ENCODE peak calls at places on chromosomes 11 and 22, in nine cellular contexts. One of them, this sample, is unnamed.

GRCh38 chr11:45771194-45771941 is 33.6 kb upstream of the SLC35C1 start:
- DNase-seq in A549: peak
- DNase-seq in activated T-helper 9 cell treated with anti-CD3 and anti-CD28 coated beads, Interleukin-2, amount 50 U/mL, for 16 hours: peak
- DNase-seq in skeletal muscle cell: no peak
- DNase-seq in effector memory CD4-positive, alpha-beta T cell: peak
- DNase-seq in NCI-H2081: peak
- DNase-seq in stimulated activated CD4-positive, alpha-beta T cell treated with anti-CD3 and anti-CD28 coated beads, Interleukin-2, amount 100 ng/mL, for 4 hours: peak
- DNase-seq in RCC 7860: no peak
- DNase-seq in SK-N-SH: peak
- DNase-seq in this sample: peak

GRCh38 chr11:44079376-44079775 is 13.3 kb downstream of the ACCS start:
- DNase-seq in A549: no peak
- DNase-seq in activated T-helper 9 cell treated with anti-CD3 and anti-CD28 coated beads, Interleukin-2, amount 50 U/mL, for 16 hours: no peak
- DNase-seq in skeletal muscle cell: no peak
- DNase-seq in effector memory CD4-positive, alpha-beta T cell: no peak
- DNase-seq in NCI-H2081: no peak
- DNase-seq in stimulated activated CD4-positive, alpha-beta T cell treated with anti-CD3 and anti-CD28 coated beads, Interleukin-2, amount 100 ng/mL, for 4 hours: no peak
- DNase-seq in RCC 7860: no peak
- DNase-seq in SK-N-SH: no peak
- DNase-seq in this sample: no peak

GRCh38 chr22:36885474-36885873 is 24.7 kb downstream of the NCF4 start:
- DNase-seq in A549: no peak
- DNase-seq in activated T-helper 9 cell treated with anti-CD3 and anti-CD28 coated beads, Interleukin-2, amount 50 U/mL, for 16 hours: no peak
- DNase-seq in skeletal muscle cell: no peak
- DNase-seq in effector memory CD4-positive, alpha-beta T cell: no peak
- DNase-seq in NCI-H2081: no peak
- DNase-seq in stimulated activated CD4-positive, alpha-beta T cell treated with anti-CD3 and anti-CD28 coated beads, Interleukin-2, amount 100 ng/mL, for 4 hours: no peak
- DNase-seq in RCC 7860: no peak
- DNase-seq in SK-N-SH: no peak
- DNase-seq in this sample: no peak

GRCh38 chr11:11611381-11611780 is 10.4 kb downstream of the GALNT18 start:
- DNase-seq in A549: no peak
- DNase-seq in activated T-helper 9 cell treated with anti-CD3 and anti-CD28 coated beads, Interleukin-2, amount 50 U/mL, for 16 hours: no peak
- DNase-seq in skeletal muscle cell: no peak
- DNase-seq in effector memory CD4-positive, alpha-beta T cell: no peak
- DNase-seq in NCI-H2081: no peak
- DNase-seq in stimulated activated CD4-positive, alpha-beta T cell treated with anti-CD3 and anti-CD28 coated beads, Interleukin-2, amount 100 ng/mL, for 4 hours: no peak
- DNase-seq in RCC 7860: no peak
- DNase-seq in SK-N-SH: no peak
- DNase-seq in this sample: no peak

GRCh38 chr22:33519140-33519973 is 400.9 kb downstream of the LARGE1 start:
- DNase-seq in A549: peak
- DNase-seq in activated T-helper 9 cell treated with anti-CD3 and anti-CD28 coated beads, Interleukin-2, amount 50 U/mL, for 16 hours: no peak
- DNase-seq in skeletal muscle cell: peak
- DNase-seq in effector memory CD4-positive, alpha-beta T cell: no peak
- DNase-seq in NCI-H2081: no peak
- DNase-seq in stimulated activated CD4-positive, alpha-beta T cell treated with anti-CD3 and anti-CD28 coated beads, Interleukin-2, amount 100 ng/mL, for 4 hours: no peak
- DNase-seq in RCC 7860: peak
- DNase-seq in SK-N-SH: peak
- DNase-seq in this sample: peak

GRCh38 chr11:126348806-126349582 is 6.5 kb upstream of the ST3GAL4 start:
- DNase-seq in A549: no peak
- DNase-seq in activated T-helper 9 cell treated with anti-CD3 and anti-CD28 coated beads, Interleukin-2, amount 50 U/mL, for 16 hours: no peak
- DNase-seq in skeletal muscle cell: no peak
- DNase-seq in effector memory CD4-positive, alpha-beta T cell: no peak
- DNase-seq in NCI-H2081: no peak
- DNase-seq in stimulated activated CD4-positive, alpha-beta T cell treated with anti-CD3 and anti-CD28 coated beads, Interleukin-2, amount 100 ng/mL, for 4 hours: no peak
- DNase-seq in RCC 7860: no peak
- DNase-seq in SK-N-SH: no peak
- DNase-seq in this sample: no peak

GRCh38 chr11:30561691-30562412 is 24.3 kb downstream of the MPPED2 start:
- DNase-seq in A549: no peak
- DNase-seq in activated T-helper 9 cell treated with anti-CD3 and anti-CD28 coated beads, Interleukin-2, amount 50 U/mL, for 16 hours: no peak
- DNase-seq in skeletal muscle cell: no peak
- DNase-seq in effector memory CD4-positive, alpha-beta T cell: no peak
- DNase-seq in NCI-H2081: no peak
- DNase-seq in stimulated activated CD4-positive, alpha-beta T cell treated with anti-CD3 and anti-CD28 coated beads, Interleukin-2, amount 100 ng/mL, for 4 hours: no peak
- DNase-seq in RCC 7860: no peak
- DNase-seq in SK-N-SH: no peak
- DNase-seq in this sample: no peak

GRCh38 chr11:61505640-61506155 is 2.9 kb upstream of the LRRC10B start:
- DNase-seq in A549: no peak
- DNase-seq in activated T-helper 9 cell treated with anti-CD3 and anti-CD28 coated beads, Interleukin-2, amount 50 U/mL, for 16 hours: no peak
- DNase-seq in skeletal muscle cell: no peak
- DNase-seq in effector memory CD4-positive, alpha-beta T cell: no peak
- DNase-seq in NCI-H2081: peak
- DNase-seq in stimulated activated CD4-positive, alpha-beta T cell treated with anti-CD3 and anti-CD28 coated beads, Interleukin-2, amount 100 ng/mL, for 4 hours: no peak
- DNase-seq in RCC 7860: peak
- DNase-seq in SK-N-SH: no peak
- DNase-seq in this sample: no peak

GRCh38 chr11:22677153-22677890 is 10.9 kb downstream of the GAS2 start:
- DNase-seq in A549: no peak
- DNase-seq in activated T-helper 9 cell treated with anti-CD3 and anti-CD28 coated beads, Interleukin-2, amount 50 U/mL, for 16 hours: no peak
- DNase-seq in skeletal muscle cell: no peak
- DNase-seq in effector memory CD4-positive, alpha-beta T cell: no peak
- DNase-seq in NCI-H2081: no peak
- DNase-seq in stimulated activated CD4-positive, alpha-beta T cell treated with anti-CD3 and anti-CD28 coated beads, Interleukin-2, amount 100 ng/mL, for 4 hours: no peak
- DNase-seq in RCC 7860: no peak
- DNase-seq in SK-N-SH: no peak
- DNase-seq in this sample: no peak

GRCh38 chr22:39446239-39446721 is 10.5 kb upstream of the MGAT3 start:
- DNase-seq in A549: no peak
- DNase-seq in activated T-helper 9 cell treated with anti-CD3 and anti-CD28 coated beads, Interleukin-2, amount 50 U/mL, for 16 hours: no peak
- DNase-seq in skeletal muscle cell: no peak
- DNase-seq in effector memory CD4-positive, alpha-beta T cell: no peak
- DNase-seq in NCI-H2081: no peak
- DNase-seq in stimulated activated CD4-positive, alpha-beta T cell treated with anti-CD3 and anti-CD28 coated beads, Interleukin-2, amount 100 ng/mL, for 4 hours: no peak
- DNase-seq in RCC 7860: no peak
- DNase-seq in SK-N-SH: no peak
- DNase-seq in this sample: no peak

GRCh38 chr11:87038235-87038960 is 664 bp downstream of the TMEM135 start:
- DNase-seq in A549: no peak
- DNase-seq in activated T-helper 9 cell treated with anti-CD3 and anti-CD28 coated beads, Interleukin-2, amount 50 U/mL, for 16 hours: no peak
- DNase-seq in skeletal muscle cell: no peak
- DNase-seq in effector memory CD4-positive, alpha-beta T cell: no peak
- DNase-seq in NCI-H2081: no peak
- DNase-seq in stimulated activated CD4-positive, alpha-beta T cell treated with anti-CD3 and anti-CD28 coated beads, Interleukin-2, amount 100 ng/mL, for 4 hours: no peak
- DNase-seq in RCC 7860: no peak
- DNase-seq in SK-N-SH: peak
- DNase-seq in this sample: no peak

GRCh38 chr11:129949976-129950318 is 52.7 kb downstream of the PRDM10 start:
- DNase-seq in A549: no peak
- DNase-seq in activated T-helper 9 cell treated with anti-CD3 and anti-CD28 coated beads, Interleukin-2, amount 50 U/mL, for 16 hours: no peak
- DNase-seq in skeletal muscle cell: no peak
- DNase-seq in effector memory CD4-positive, alpha-beta T cell: no peak
- DNase-seq in NCI-H2081: no peak
- DNase-seq in stimulated activated CD4-positive, alpha-beta T cell treated with anti-CD3 and anti-CD28 coated beads, Interleukin-2, amount 100 ng/mL, for 4 hours: no peak
- DNase-seq in RCC 7860: no peak
- DNase-seq in SK-N-SH: no peak
- DNase-seq in this sample: no peak

GRCh38 chr22:35589071-35589735 is 27.9 kb downstream of the MB start:
- DNase-seq in A549: peak
- DNase-seq in activated T-helper 9 cell treated with anti-CD3 and anti-CD28 coated beads, Interleukin-2, amount 50 U/mL, for 16 hours: no peak
- DNase-seq in skeletal muscle cell: peak
- DNase-seq in effector memory CD4-positive, alpha-beta T cell: no peak
- DNase-seq in NCI-H2081: no peak
- DNase-seq in stimulated activated CD4-positive, alpha-beta T cell treated with anti-CD3 and anti-CD28 coated beads, Interleukin-2, amount 100 ng/mL, for 4 hours: no peak
- DNase-seq in RCC 7860: peak
- DNase-seq in SK-N-SH: no peak
- DNase-seq in this sample: peak

GRCh38 chr11:12274056-12274455 is 103.3 kb upstream of the PARVA start:
- DNase-seq in A549: no peak
- DNase-seq in activated T-helper 9 cell treated with anti-CD3 and anti-CD28 coated beads, Interleukin-2, amount 50 U/mL, for 16 hours: no peak
- DNase-seq in skeletal muscle cell: no peak
- DNase-seq in effector memory CD4-positive, alpha-beta T cell: no peak
- DNase-seq in NCI-H2081: no peak
- DNase-seq in stimulated activated CD4-positive, alpha-beta T cell treated with anti-CD3 and anti-CD28 coated beads, Interleukin-2, amount 100 ng/mL, for 4 hours: no peak
- DNase-seq in RCC 7860: no peak
- DNase-seq in SK-N-SH: no peak
- DNase-seq in this sample: no peak

GRCh38 chr11:44943696-44944095 is 7.0 kb downstream of the TP53I11 start:
- DNase-seq in A549: no peak
- DNase-seq in activated T-helper 9 cell treated with anti-CD3 and anti-CD28 coated beads, Interleukin-2, amount 50 U/mL, for 16 hours: no peak
- DNase-seq in skeletal muscle cell: no peak
- DNase-seq in effector memory CD4-positive, alpha-beta T cell: no peak
- DNase-seq in NCI-H2081: peak
- DNase-seq in stimulated activated CD4-positive, alpha-beta T cell treated with anti-CD3 and anti-CD28 coated beads, Interleukin-2, amount 100 ng/mL, for 4 hours: no peak
- DNase-seq in RCC 7860: no peak
- DNase-seq in SK-N-SH: no peak
- DNase-seq in this sample: no peak

GRCh38 chr11:45411221-45411946 is 125.2 kb upstream of the SYT13 start:
- DNase-seq in A549: no peak
- DNase-seq in activated T-helper 9 cell treated with anti-CD3 and anti-CD28 coated beads, Interleukin-2, amount 50 U/mL, for 16 hours: no peak
- DNase-seq in skeletal muscle cell: no peak
- DNase-seq in effector memory CD4-positive, alpha-beta T cell: no peak
- DNase-seq in NCI-H2081: no peak
- DNase-seq in stimulated activated CD4-positive, alpha-beta T cell treated with anti-CD3 and anti-CD28 coated beads, Interleukin-2, amount 100 ng/mL, for 4 hours: no peak
- DNase-seq in RCC 7860: no peak
- DNase-seq in SK-N-SH: peak
- DNase-seq in this sample: no peak

GRCh38 chr11:60724420-60724819 is at the start of gene MS4A18:
- DNase-seq in A549: no peak
- DNase-seq in activated T-helper 9 cell treated with anti-CD3 and anti-CD28 coated beads, Interleukin-2, amount 50 U/mL, for 16 hours: no peak
- DNase-seq in skeletal muscle cell: no peak
- DNase-seq in effector memory CD4-positive, alpha-beta T cell: no peak
- DNase-seq in NCI-H2081: no peak
- DNase-seq in stimulated activated CD4-positive, alpha-beta T cell treated with anti-CD3 and anti-CD28 coated beads, Interleukin-2, amount 100 ng/mL, for 4 hours: no peak
- DNase-seq in RCC 7860: no peak
- DNase-seq in SK-N-SH: no peak
- DNase-seq in this sample: no peak

GRCh38 chr11:78065239-78065638 is 1.6 kb downstream of the THRSP start:
- DNase-seq in A549: no peak
- DNase-seq in activated T-helper 9 cell treated with anti-CD3 and anti-CD28 coated beads, Interleukin-2, amount 50 U/mL, for 16 hours: no peak
- DNase-seq in skeletal muscle cell: no peak
- DNase-seq in effector memory CD4-positive, alpha-beta T cell: no peak
- DNase-seq in NCI-H2081: no peak
- DNase-seq in stimulated activated CD4-positive, alpha-beta T cell treated with anti-CD3 and anti-CD28 coated beads, Interleukin-2, amount 100 ng/mL, for 4 hours: no peak
- DNase-seq in RCC 7860: no peak
- DNase-seq in SK-N-SH: no peak
- DNase-seq in this sample: no peak

GRCh38 chr22:35465109-35465701 is 65.3 kb downstream of the MCM5 start:
- DNase-seq in A549: no peak
- DNase-seq in activated T-helper 9 cell treated with anti-CD3 and anti-CD28 coated beads, Interleukin-2, amount 50 U/mL, for 16 hours: no peak
- DNase-seq in skeletal muscle cell: no peak
- DNase-seq in effector memory CD4-positive, alpha-beta T cell: no peak
- DNase-seq in NCI-H2081: no peak
- DNase-seq in stimulated activated CD4-positive, alpha-beta T cell treated with anti-CD3 and anti-CD28 coated beads, Interleukin-2, amount 100 ng/mL, for 4 hours: no peak
- DNase-seq in RCC 7860: no peak
- DNase-seq in SK-N-SH: no peak
- DNase-seq in this sample: no peak

GRCh38 chr11:115545811-115546210 is 41.6 kb upstream of the CADM1 start:
- DNase-seq in A549: no peak
- DNase-seq in activated T-helper 9 cell treated with anti-CD3 and anti-CD28 coated beads, Interleukin-2, amount 50 U/mL, for 16 hours: no peak
- DNase-seq in skeletal muscle cell: no peak
- DNase-seq in effector memory CD4-positive, alpha-beta T cell: no peak
- DNase-seq in NCI-H2081: no peak
- DNase-seq in stimulated activated CD4-positive, alpha-beta T cell treated with anti-CD3 and anti-CD28 coated beads, Interleukin-2, amount 100 ng/mL, for 4 hours: no peak
- DNase-seq in RCC 7860: no peak
- DNase-seq in SK-N-SH: no peak
- DNase-seq in this sample: no peak

GRCh38 chr11:72446929-72447753 is 12.8 kb upstream of the CLPB start:
- DNase-seq in A549: peak
- DNase-seq in activated T-helper 9 cell treated with anti-CD3 and anti-CD28 coated beads, Interleukin-2, amount 50 U/mL, for 16 hours: no peak
- DNase-seq in skeletal muscle cell: no peak
- DNase-seq in effector memory CD4-positive, alpha-beta T cell: no peak
- DNase-seq in NCI-H2081: peak
- DNase-seq in stimulated activated CD4-positive, alpha-beta T cell treated with anti-CD3 and anti-CD28 coated beads, Interleukin-2, amount 100 ng/mL, for 4 hours: no peak
- DNase-seq in RCC 7860: peak
- DNase-seq in SK-N-SH: peak
- DNase-seq in this sample: no peak

GRCh38 chr11:93477684-93478234 is 65.4 kb downstream of the SMCO4 start:
- DNase-seq in A549: no peak
- DNase-seq in activated T-helper 9 cell treated with anti-CD3 and anti-CD28 coated beads, Interleukin-2, amount 50 U/mL, for 16 hours: no peak
- DNase-seq in skeletal muscle cell: no peak
- DNase-seq in effector memory CD4-positive, alpha-beta T cell: no peak
- DNase-seq in NCI-H2081: no peak
- DNase-seq in stimulated activated CD4-positive, alpha-beta T cell treated with anti-CD3 and anti-CD28 coated beads, Interleukin-2, amount 100 ng/mL, for 4 hours: no peak
- DNase-seq in RCC 7860: no peak
- DNase-seq in SK-N-SH: no peak
- DNase-seq in this sample: no peak

GRCh38 chr11:112706863-112707262 is 254.4 kb upstream of the NCAM1 start:
- DNase-seq in A549: no peak
- DNase-seq in activated T-helper 9 cell treated with anti-CD3 and anti-CD28 coated beads, Interleukin-2, amount 50 U/mL, for 16 hours: no peak
- DNase-seq in skeletal muscle cell: no peak
- DNase-seq in effector memory CD4-positive, alpha-beta T cell: no peak
- DNase-seq in NCI-H2081: no peak
- DNase-seq in stimulated activated CD4-positive, alpha-beta T cell treated with anti-CD3 and anti-CD28 coated beads, Interleukin-2, amount 100 ng/mL, for 4 hours: no peak
- DNase-seq in RCC 7860: no peak
- DNase-seq in SK-N-SH: no peak
- DNase-seq in this sample: no peak

GRCh38 chr11:7341551-7341950 is 89.8 kb downstream of the SYT9 start:
- DNase-seq in A549: no peak
- DNase-seq in activated T-helper 9 cell treated with anti-CD3 and anti-CD28 coated beads, Interleukin-2, amount 50 U/mL, for 16 hours: no peak
- DNase-seq in skeletal muscle cell: no peak
- DNase-seq in effector memory CD4-positive, alpha-beta T cell: no peak
- DNase-seq in NCI-H2081: no peak
- DNase-seq in stimulated activated CD4-positive, alpha-beta T cell treated with anti-CD3 and anti-CD28 coated beads, Interleukin-2, amount 100 ng/mL, for 4 hours: no peak
- DNase-seq in RCC 7860: no peak
- DNase-seq in SK-N-SH: no peak
- DNase-seq in this sample: no peak

GRCh38 chr11:129894281-129895125 is 875 bp downstream of the NFRKB start:
- DNase-seq in A549: no peak
- DNase-seq in activated T-helper 9 cell treated with anti-CD3 and anti-CD28 coated beads, Interleukin-2, amount 50 U/mL, for 16 hours: no peak
- DNase-seq in skeletal muscle cell: no peak
- DNase-seq in effector memory CD4-positive, alpha-beta T cell: no peak
- DNase-seq in NCI-H2081: no peak
- DNase-seq in stimulated activated CD4-positive, alpha-beta T cell treated with anti-CD3 and anti-CD28 coated beads, Interleukin-2, amount 100 ng/mL, for 4 hours: no peak
- DNase-seq in RCC 7860: no peak
- DNase-seq in SK-N-SH: no peak
- DNase-seq in this sample: no peak

GRCh38 chr11:66881927-66882452 is 25.1 kb downstream of the LRFN4 start:
- DNase-seq in A549: no peak
- DNase-seq in activated T-helper 9 cell treated with anti-CD3 and anti-CD28 coated beads, Interleukin-2, amount 50 U/mL, for 16 hours: no peak
- DNase-seq in skeletal muscle cell: no peak
- DNase-seq in effector memory CD4-positive, alpha-beta T cell: no peak
- DNase-seq in NCI-H2081: peak
- DNase-seq in stimulated activated CD4-positive, alpha-beta T cell treated with anti-CD3 and anti-CD28 coated beads, Interleukin-2, amount 100 ng/mL, for 4 hours: no peak
- DNase-seq in RCC 7860: no peak
- DNase-seq in SK-N-SH: no peak
- DNase-seq in this sample: no peak

GRCh38 chr11:19326499-19326898 is 85.8 kb upstream of the E2F8 start:
- DNase-seq in A549: no peak
- DNase-seq in activated T-helper 9 cell treated with anti-CD3 and anti-CD28 coated beads, Interleukin-2, amount 50 U/mL, for 16 hours: no peak
- DNase-seq in skeletal muscle cell: no peak
- DNase-seq in effector memory CD4-positive, alpha-beta T cell: no peak
- DNase-seq in NCI-H2081: no peak
- DNase-seq in stimulated activated CD4-positive, alpha-beta T cell treated with anti-CD3 and anti-CD28 coated beads, Interleukin-2, amount 100 ng/mL, for 4 hours: no peak
- DNase-seq in RCC 7860: no peak
- DNase-seq in SK-N-SH: no peak
- DNase-seq in this sample: no peak

GRCh38 chr11:63508009-63508408 is 2.1 kb downstream of the LGALS12 start:
- DNase-seq in A549: peak
- DNase-seq in activated T-helper 9 cell treated with anti-CD3 and anti-CD28 coated beads, Interleukin-2, amount 50 U/mL, for 16 hours: no peak
- DNase-seq in skeletal muscle cell: no peak
- DNase-seq in effector memory CD4-positive, alpha-beta T cell: no peak
- DNase-seq in NCI-H2081: no peak
- DNase-seq in stimulated activated CD4-positive, alpha-beta T cell treated with anti-CD3 and anti-CD28 coated beads, Interleukin-2, amount 100 ng/mL, for 4 hours: no peak
- DNase-seq in RCC 7860: no peak
- DNase-seq in SK-N-SH: peak
- DNase-seq in this sample: peak

GRCh38 chr11:34168642-34169051 is 63.2 kb downstream of the NAT10 start:
- DNase-seq in A549: no peak
- DNase-seq in activated T-helper 9 cell treated with anti-CD3 and anti-CD28 coated beads, Interleukin-2, amount 50 U/mL, for 16 hours: no peak
- DNase-seq in skeletal muscle cell: no peak
- DNase-seq in effector memory CD4-positive, alpha-beta T cell: no peak
- DNase-seq in NCI-H2081: no peak
- DNase-seq in stimulated activated CD4-positive, alpha-beta T cell treated with anti-CD3 and anti-CD28 coated beads, Interleukin-2, amount 100 ng/mL, for 4 hours: no peak
- DNase-seq in RCC 7860: no peak
- DNase-seq in SK-N-SH: no peak
- DNase-seq in this sample: no peak

GRCh38 chr22:35627267-35628041 is 10.3 kb upstream of the MB start:
- DNase-seq in A549: peak
- DNase-seq in activated T-helper 9 cell treated with anti-CD3 and anti-CD28 coated beads, Interleukin-2, amount 50 U/mL, for 16 hours: peak
- DNase-seq in skeletal muscle cell: peak
- DNase-seq in effector memory CD4-positive, alpha-beta T cell: peak
- DNase-seq in NCI-H2081: peak
- DNase-seq in stimulated activated CD4-positive, alpha-beta T cell treated with anti-CD3 and anti-CD28 coated beads, Interleukin-2, amount 100 ng/mL, for 4 hours: peak
- DNase-seq in RCC 7860: peak
- DNase-seq in SK-N-SH: peak
- DNase-seq in this sample: peak

GRCh38 chr11:10197091-10197490 is 96.9 kb downstream of the SBF2 start:
- DNase-seq in A549: no peak
- DNase-seq in activated T-helper 9 cell treated with anti-CD3 and anti-CD28 coated beads, Interleukin-2, amount 50 U/mL, for 16 hours: no peak
- DNase-seq in skeletal muscle cell: peak
- DNase-seq in effector memory CD4-positive, alpha-beta T cell: no peak
- DNase-seq in NCI-H2081: no peak
- DNase-seq in stimulated activated CD4-positive, alpha-beta T cell treated with anti-CD3 and anti-CD28 coated beads, Interleukin-2, amount 100 ng/mL, for 4 hours: no peak
- DNase-seq in RCC 7860: no peak
- DNase-seq in SK-N-SH: no peak
- DNase-seq in this sample: no peak